ENCODE peak calls at places on chromosomes 13 and 19, in nine cellular contexts. X is AG09309, V is astrocyte of the spinal cord, M is tibial nerve, I is esophagus muscularis mucosa, B is GM12865, G is osteoblast, J is MCF 10A, O is brain microvascular endothelial cell. Y is an unnamed sample.

GRCh38 chr19:45766919-45767346 is 2.1 kb downstream of the SIX5 start:
- DNase-seq in M (no peak), G (peak; percentile 94), I (no peak), X (no peak), B (no peak), O (no peak), V (peak; percentile 16), J (no peak), Y (no peak)

GRCh38 chr19:5436101-5436947 is 18.9 kb upstream of the ZNRF4 start:
- DNase-seq in M (no peak), J (no peak), O (peak; percentile 34), B (no peak), I (no peak), G (peak; percentile 97), X (peak; percentile 10), V (peak; percentile 55), Y (no peak)

GRCh38 chr13:71303144-71303543 is 563.9 kb downstream of the DACH1 start:
- DNase-seq in G (no peak), B (no peak), X (no peak), J (no peak), O (no peak), I (no peak), M (no peak), V (no peak), Y (no peak)

GRCh38 chr19:34505321-34506025 is 23.9 kb downstream of the WTIP start:
- DNase-seq in J (no peak), V (no peak), X (no peak), B (no peak), I (peak; percentile 45), M (no peak), G (peak; percentile 34), O (no peak), Y (no peak)

GRCh38 chr13:80742027-80742426 is 401.1 kb upstream of the SPRY2 start:
- DNase-seq in O (no peak), G (no peak), I (no peak), J (no peak), M (no peak), V (no peak), B (no peak), X (no peak), Y (no peak)

GRCh38 chr19:1551068-1552040 is 16.8 kb downstream of the MEX3D start:
- DNase-seq in V (no peak), X (no peak), J (no peak), G (peak; percentile 29), M (no peak), I (no peak), B (no peak), O (no peak), Y (no peak)

GRCh38 chr19:4969772-4970531 is 1.0 kb downstream of the KDM4B start:
- DNase-seq in X (no peak), G (peak; percentile 65), B (peak; percentile 56), V (peak; percentile 18), I (no peak), J (peak; percentile 51), M (no peak), O (no peak), Y (no peak)

GRCh38 chr13:98780451-98780850 is 28.0 kb upstream of the SLC15A1 start:
- DNase-seq in J (no peak), G (peak; percentile 80), B (no peak), O (no peak), V (no peak), I (no peak), X (no peak), M (no peak), Y (no peak)

GRCh38 chr13:73061478-73062275 is 2.9 kb downstream of the KLF5 start:
- DNase-seq in M (no peak), X (no peak), V (no peak), G (peak; percentile 61), I (no peak), B (no peak), O (no peak), J (peak; percentile 70), Y (no peak)

GRCh38 chr13:30034448-30034795 is 184.0 kb upstream of the UBL3 start:
- DNase-seq in V (no peak), O (no peak), G (no peak), B (no peak), M (no peak), I (no peak), J (no peak), X (peak; percentile 79), Y (no peak)

GRCh38 chr13:21443171-21443570 is 15.9 kb downstream of the ZDHHC20 start:
- DNase-seq in V (no peak), G (no peak), J (no peak), B (no peak), X (no peak), M (no peak), I (no peak), O (no peak), Y (no peak)

GRCh38 chr19:50839712-50840655 is 6.6 kb upstream of the KLK15 start:
- DNase-seq in X (no peak), I (no peak), O (no peak), V (no peak), G (no peak), B (no peak), M (no peak), J (no peak), Y (no peak)

GRCh38 chr19:50837300-50837699 is 3.9 kb upstream of the KLK15 start:
- DNase-seq in B (no peak), O (no peak), I (no peak), J (no peak), M (no peak), V (no peak), X (no peak), G (no peak), Y (no peak)

GRCh38 chr19:50835785-50836542 is 2.6 kb upstream of the KLK15 start:
- DNase-seq in I (no peak), J (peak; percentile 55), B (peak; percentile 82), M (peak; percentile 54), V (peak; percentile 29), X (no peak), G (peak; percentile 98), O (peak; percentile 50), Y (peak; percentile 46)

GRCh38 chr19:50836543-50837195 is 3.3 kb upstream of the KLK15 start:
- DNase-seq in G (no peak), O (no peak), M (no peak), B (no peak), J (no peak), I (no peak), X (no peak), V (no peak), Y (no peak)

GRCh38 chr19:50838239-50838638 is 4.9 kb upstream of the KLK15 start:
- DNase-seq in B (peak; percentile 59), O (no peak), J (no peak), I (no peak), X (no peak), M (no peak), G (peak; percentile 90), V (no peak), Y (no peak)
- TF ChIP-seq CTCF in B (peak; percentile 37), O (no peak), J (peak; percentile 11), I (no peak), X (peak; percentile 11), M (no peak), G (no peak), V (peak; percentile 4), Y (no peak)

DNA sequence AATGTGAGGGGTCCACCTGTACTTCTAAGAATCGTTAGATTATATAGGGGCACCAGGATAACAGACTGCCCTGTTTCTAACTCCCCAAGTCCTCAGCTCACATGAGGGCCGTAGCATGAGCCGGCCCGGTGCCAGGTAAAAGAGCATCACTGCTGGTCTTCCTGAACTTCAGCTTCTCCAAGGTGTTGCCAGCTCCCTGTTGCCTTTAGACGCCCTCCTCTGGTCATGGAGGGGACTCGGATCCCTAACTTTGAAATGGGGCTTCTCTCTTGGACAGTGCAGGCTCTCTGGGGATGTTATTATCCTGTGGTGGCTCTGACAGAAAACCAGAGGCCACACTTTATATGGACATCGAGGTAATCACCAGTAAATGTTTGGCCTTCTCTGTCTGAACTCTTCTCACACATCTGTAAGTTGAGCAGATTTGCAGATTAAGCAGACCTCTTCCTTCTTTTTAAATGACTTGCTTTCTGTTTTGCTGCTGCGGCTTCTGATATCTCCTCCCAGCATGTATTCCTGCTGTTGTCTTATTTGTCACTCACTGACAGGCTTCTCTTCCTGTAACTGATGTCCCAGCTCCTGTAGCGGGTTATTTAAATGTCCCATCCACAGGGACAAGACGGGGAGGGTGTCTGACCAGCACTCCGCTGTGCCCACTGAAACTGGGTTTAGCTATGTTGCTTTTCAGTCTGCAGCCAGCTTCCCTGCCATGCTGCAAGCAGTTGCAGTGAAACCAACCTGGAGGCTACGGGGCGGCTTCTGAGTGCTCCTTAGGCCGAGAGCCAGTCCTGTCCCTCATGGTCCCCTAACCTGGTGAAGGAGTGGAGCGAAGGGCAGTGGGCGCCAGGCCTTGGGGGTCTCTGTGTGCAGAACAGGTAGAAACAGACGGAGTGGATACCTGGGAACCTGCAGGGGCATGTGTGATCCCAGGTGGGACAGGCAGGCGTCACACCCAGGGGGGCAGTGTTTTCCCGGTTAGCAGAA is 39.2 kb downstream of the TSSK6 start:
- DNase-seq in B (no peak), I (no peak), V (peak; percentile 35), X (no peak), J (peak; percentile 43), G (peak; percentile 83), M (no peak), O (no peak), Y (no peak)
- TF ChIP-seq CTCF in B (peak; percentile 28), I (no peak), V (peak; percentile 62), X (peak; percentile 38), J (peak; percentile 22), G (peak; percentile 54), M (no peak), O (peak; percentile 69), Y (no peak)

GRCh38 chr19:33132425-33132824 is 511 bp downstream of the WDR88 start:
- DNase-seq in X (no peak), I (no peak), M (no peak), G (peak; percentile 86), O (no peak), J (no peak), B (no peak), V (no peak), Y (no peak)
- TF ChIP-seq CTCF in X (peak; percentile 25), I (no peak), M (peak; percentile 7), G (no peak), O (peak; percentile 62), J (peak; percentile 26), B (peak; percentile 4), V (peak; percentile 45), Y (no peak)

GRCh38 chr19:11145147-11145924 is 10.2 kb downstream of the SPC24 start:
- DNase-seq in G (peak; percentile 37), B (no peak), V (no peak), I (no peak), M (no peak), X (no peak), O (no peak), J (no peak), Y (no peak)

GRCh38 chr19:11138659-11139526 is 16.7 kb downstream of the SPC24 start:
- DNase-seq in O (peak; percentile 73), X (peak; percentile 45), I (peak; percentile 95), J (peak; percentile 86), M (peak; percentile 50), V (peak; percentile 81), G (peak; percentile 96), B (no peak), Y (no peak)

GRCh38 chr19:11140896-11141295 is 14.7 kb downstream of the SPC24 start:
- DNase-seq in V (no peak), X (no peak), G (no peak), O (no peak), M (no peak), J (no peak), B (no peak), I (no peak), Y (no peak)

GRCh38 chr19:11142528-11143171 is 12.9 kb downstream of the SPC24 start:
- DNase-seq in J (peak; percentile 98), G (peak; percentile 98), O (peak; percentile 93), B (no peak), V (peak; percentile 96), M (peak; percentile 83), I (peak; percentile 96), X (peak; percentile 73), Y (peak; percentile 87)

GRCh38 chr19:11141937-11142527 is 13.6 kb downstream of the SPC24 start:
- DNase-seq in O (no peak), B (no peak), J (peak; percentile 48), G (peak; percentile 14), M (no peak), I (no peak), V (no peak), X (no peak), Y (no peak)
- TF ChIP-seq CTCF in O (no peak), B (no peak), J (peak; percentile 18), G (no peak), M (no peak), I (no peak), V (peak; percentile 31), X (no peak), Y (no peak)